ENCODE peak calls at places on chromosomes 12 and 14, in five cellular contexts. B is neuronal stem cell, G is H9, H is mesenchymal stem cell, Q is trophoblast cell. I is an unnamed sample.

GRCh38 chr12:115916910-115917668 is 360.4 kb downstream of the MED13L start:
- DNase-seq in G (peak; percentile 91), B (peak; percentile 50), H (no peak), Q (peak; percentile 80), I (peak; percentile 62)

GRCh38 chr14:99621948-99622347 is 17.9 kb upstream of the CCDC85C start:
- DNase-seq in G (no peak), H (no peak), Q (peak; percentile 56), B (no peak), I (no peak)

GRCh38 chr12:43861847-43862150 is 25.9 kb downstream of the TMEM117 start:
- DNase-seq in B (no peak), G (no peak), H (no peak), Q (no peak), I (no peak)

GRCh38 chr12:49403887-49404517 is 36.7 kb downstream of the SPATS2 start:
- DNase-seq in G (no peak), H (no peak), B (no peak), Q (no peak), I (no peak)

GRCh38 chr14:77267937-77268699 is 2.9 kb downstream of the NGB start:
- DNase-seq in G (no peak), Q (no peak), B (no peak), H (no peak), I (no peak)

GRCh38 chr12:121443911-121444841 is 44.3 kb downstream of the RNF34 start:
- DNase-seq in H (no peak), B (no peak), Q (no peak), G (peak; percentile 45), I (no peak)

GRCh38 chr14:34498684-34499412 is 36.8 kb upstream of the SPTSSA start:
- DNase-seq in H (peak; percentile 48), Q (no peak), G (peak; percentile 34), B (no peak), I (no peak)

GRCh38 chr14:68279777-68280233 is 460.2 kb downstream of the RAD51B start:
- DNase-seq in G (no peak), Q (no peak), B (no peak), H (no peak), I (no peak)

GRCh38 chr12:62720661-62721330 is 214.2 kb downstream of the PPM1H start:
- DNase-seq in G (no peak), B (no peak), Q (no peak), H (peak; percentile 37), I (no peak)

GRCh38 chr14:77322209-77322902 is 1.5 kb downstream of the GSTZ1 start:
- DNase-seq in Q (no peak), G (no peak), H (no peak), B (no peak), I (no peak)

GRCh38 chr12:31257784-31258183 is 68.2 kb downstream of the SINHCAF start:
- DNase-seq in H (no peak), Q (no peak), B (no peak), G (no peak), I (no peak)

GRCh38 chr14:97298331-97298730 is 501.1 kb downstream of the VRK1 start:
- DNase-seq in G (peak; percentile 58), B (no peak), Q (no peak), H (no peak), I (peak; percentile 85)

GRCh38 chr12:89081709-89082108 is 270.6 kb downstream of the DUSP6 start:
- DNase-seq in B (no peak), G (no peak), H (no peak), Q (no peak), I (no peak)

GRCh38 chr14:49992901-49993335 is 100.0 kb downstream of the ARF6 start:
- DNase-seq in H (peak; percentile 95), B (no peak), G (no peak), Q (no peak), I (no peak)

DNA sequence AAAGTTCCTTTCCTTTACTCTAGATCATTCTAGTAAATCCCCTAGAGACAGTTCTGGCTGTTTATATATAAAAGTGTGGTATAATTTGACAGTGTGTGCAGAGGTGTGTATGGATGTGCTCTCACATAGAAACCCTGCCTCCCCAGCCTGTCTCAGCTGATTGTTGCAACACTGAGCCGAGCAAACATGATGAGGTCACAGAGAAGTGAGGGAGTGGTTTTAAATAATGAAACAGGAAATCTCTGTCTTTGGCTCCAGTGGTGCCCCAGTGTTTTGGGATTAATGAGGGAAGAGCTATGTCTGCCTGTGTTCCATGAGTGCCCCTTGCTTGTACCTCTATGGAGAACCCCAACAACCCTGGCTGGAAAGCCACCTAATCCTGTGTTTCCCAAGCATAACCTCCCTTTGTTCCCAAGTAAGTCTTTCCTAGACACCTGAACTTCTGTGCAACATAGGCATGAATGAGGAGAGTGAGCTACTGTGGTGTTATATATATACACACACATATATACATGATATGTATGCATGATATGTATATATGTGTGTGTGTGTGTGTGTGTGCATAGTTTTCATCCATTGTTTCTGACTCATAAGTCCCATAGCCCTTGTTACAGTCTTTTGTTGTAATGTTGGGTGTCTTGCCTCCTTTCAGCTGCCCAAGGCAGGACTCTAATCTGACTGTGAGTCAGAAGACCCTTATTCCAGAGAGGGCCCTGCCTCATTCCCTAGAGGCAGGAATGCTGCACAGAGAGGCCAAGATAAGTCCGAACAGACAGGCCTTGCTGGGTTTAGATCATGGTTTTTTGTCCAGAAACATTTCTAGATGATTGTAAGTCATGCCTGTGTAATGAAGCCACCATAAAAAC is 18.0 kb downstream of the TRAF3 start:
- DNase-seq in H (peak; percentile 95), Q (peak; percentile 97), B (no peak), G (no peak), I (no peak)
- H3K27ac ChIP-seq in H (peak overlapping the region; percentile 73), Q (peak overlapping the region; percentile 93), B (no peak overlapping the region), G (peak overlapping the region; percentile 13), I (no peak overlapping the region)

GRCh38 chr12:57600395-57600794 is 4.2 kb upstream of the DTX3 start:
- DNase-seq in H (no peak), G (no peak), Q (no peak), B (no peak), I (no peak)

GRCh38 chr12:57604454-57605307 is at the start of gene DTX3:
- DNase-seq in B (no peak), G (peak; percentile 68), Q (no peak), H (peak; percentile 36), I (peak; percentile 70)

GRCh38 chr12:57603323-57603722 is 1.3 kb upstream of the DTX3 start:
- DNase-seq in B (no peak), G (no peak), H (no peak), Q (no peak), I (no peak)

GRCh38 chr12:57603758-57604453 is 718 bp upstream of the DTX3 start:
- DNase-seq in H (no peak), B (no peak), G (peak; percentile 76), Q (no peak), I (peak; percentile 52)

GRCh38 chr12:57602544-57602943 is 2.1 kb upstream of the DTX3 start:
- DNase-seq in Q (no peak), B (no peak), H (no peak), G (no peak), I (no peak)
- H2BK12ac ChIP-seq in Q (no peak overlapping the region), B (no peak overlapping the region), H (no peak overlapping the region), G (no peak overlapping the region), I (no peak overlapping the region)

GRCh38 chr12:571795-572531 is 91.3 kb downstream of the NINJ2 start:
- DNase-seq in H (peak; percentile 38), Q (peak; percentile 66), B (no peak), G (no peak), I (no peak)
- H3K27ac ChIP-seq in H (no peak overlapping the region), Q (peak overlapping the region; percentile 35), B (no peak overlapping the region), G (no peak overlapping the region), I (no peak overlapping the region)

GRCh38 chr12:67540920-67541624 is 107.5 kb upstream of the DYRK2 start:
- DNase-seq in B (no peak), G (no peak), Q (no peak), H (no peak), I (no peak)

GRCh38 chr12:67541625-67541991 is 106.9 kb upstream of the DYRK2 start:
- DNase-seq in H (no peak), G (no peak), Q (no peak), B (no peak), I (no peak)

GRCh38 chr12:67543371-67543770 is 105.2 kb upstream of the DYRK2 start:
- DNase-seq in H (no peak), B (no peak), Q (no peak), G (no peak), I (no peak)

GRCh38 chr12:67539329-67539728 is 109.2 kb upstream of the DYRK2 start:
- DNase-seq in H (no peak), Q (no peak), G (no peak), B (no peak), I (no peak)

GRCh38 chr12:67539946-67540345 is 108.6 kb upstream of the DYRK2 start:
- DNase-seq in G (no peak), B (no peak), Q (no peak), H (no peak), I (no peak)
- H2BK12ac ChIP-seq in G (no peak overlapping the region), B (no peak overlapping the region), Q (no peak overlapping the region), H (no peak overlapping the region), I (no peak overlapping the region)

GRCh38 chr12:109707470-109707821 is 6.2 kb upstream of the FAM222A start:
- DNase-seq in Q (no peak), B (no peak), G (no peak), H (no peak), I (no peak)
- H3K27ac ChIP-seq in Q (no peak overlapping the region), B (no peak overlapping the region), G (no peak overlapping the region), H (no peak overlapping the region), I (no peak overlapping the region)

GRCh38 chr14:55288439-55288838 is 17.2 kb downstream of the FBXO34 start:
- DNase-seq in Q (no peak), B (no peak), G (no peak), H (no peak), I (no peak)
- H2BK12ac ChIP-seq in Q (no peak overlapping the region), B (no peak overlapping the region), G (no peak overlapping the region), H (no peak overlapping the region), I (no peak overlapping the region)

I was measured in H1.